ENCODE peak calls at places on chromosome 14, in six cellular contexts. G is K562, C is GM12878, X is H1, E is GM12891, Q is HepG2. M is an unnamed sample.

GRCh38 chr14:85853996-85854526 is 324.1 kb downstream of the FLRT2 start:
- DNase-seq in C (no peak), X (no peak), E (no peak), G (no peak), Q (no peak), M (no peak)

GRCh38 chr14:72609205-72609916 is 284.5 kb downstream of the DPF3 start:
- DNase-seq in G (no peak), Q (no peak), E (no peak), C (no peak), X (no peak), M (no peak)

GRCh38 chr14:28240909-28241308 is 525.7 kb upstream of the FOXG1 start:
- DNase-seq in C (no peak), Q (no peak), X (no peak), G (no peak), E (no peak), M (no peak)

GRCh38 chr14:56796259-56796658 is 14.0 kb downstream of the OTX2 start:
- DNase-seq in G (no peak), X (no peak), C (no peak), E (no peak), Q (no peak), M (no peak)

GRCh38 chr14:24613241-24613640 is 3.8 kb upstream of the GZMH start:
- DNase-seq in Q (no peak), E (no peak), X (no peak), G (no peak), C (no peak), M (no peak)

GRCh38 chr14:82447586-82447985 is 913.9 kb upstream of the SEL1L start:
- DNase-seq in Q (no peak), C (no peak), G (no peak), X (no peak), E (no peak), M (no peak)

GRCh38 chr14:76647699-76648298 is 113.5 kb upstream of the VASH1 start:
- DNase-seq in Q (peak; percentile 52), E (peak; percentile 32), C (no peak), G (peak; percentile 54), X (no peak), M (peak; percentile 47)

GRCh38 chr14:37599527-37600368 is 4.3 kb downstream of the TTC6 start:
- DNase-seq in C (no peak), E (no peak), Q (no peak), G (no peak), X (no peak), M (no peak)

GRCh38 chr14:100725587-100726387 is 905 bp upstream of the DLK1 start:
- DNase-seq in C (no peak), G (no peak), Q (no peak), E (no peak), X (no peak), M (no peak)

GRCh38 chr14:59464651-59465569 is at the start of gene GPR135:
- DNase-seq in E (peak; percentile 64), X (no peak), G (no peak), Q (peak; percentile 24), C (no peak), M (peak; percentile 62)

GRCh38 chr14:53964249-53964648 is 7.6 kb upstream of the BMP4 start:
- DNase-seq in C (no peak), G (no peak), Q (no peak), X (no peak), E (no peak), M (no peak)

GRCh38 chr14:75182820-75183219 is 6.4 kb upstream of the TMED10 start:
- DNase-seq in G (no peak), C (no peak), X (no peak), Q (peak; percentile 50), E (no peak), M (no peak)

GRCh38 chr14:36268957-36269734 is 51.3 kb downstream of the MBIP start:
- DNase-seq in C (no peak), X (no peak), G (no peak), E (no peak), Q (no peak), M (no peak)

DNA sequence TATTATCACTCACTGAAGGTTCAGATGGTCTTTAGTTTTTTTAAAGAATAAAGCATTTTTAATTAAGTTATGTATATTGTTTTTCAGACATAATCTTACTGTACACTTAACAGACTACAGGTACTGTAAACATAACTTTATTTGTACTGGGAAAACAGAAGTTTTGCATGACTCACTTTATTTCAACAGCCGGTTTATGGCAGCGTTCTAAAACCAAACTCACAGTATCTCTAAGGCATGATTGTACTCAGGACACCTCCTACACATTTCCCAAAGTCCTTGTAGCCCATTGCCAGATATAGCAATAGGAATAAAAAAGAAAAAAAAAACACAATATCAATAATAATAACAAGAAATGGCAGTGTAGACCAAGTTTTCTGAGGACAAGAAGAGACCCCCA is 1341.4 kb downstream of the FSCB start:
- DNase-seq in E (no peak), Q (no peak), X (no peak), G (no peak), C (no peak), M (no peak)
- TF ChIP-seq POLR2AphosphoS5 in E (no peak), Q (no peak), X (no peak), G (no peak), C (no peak), M (no peak)

DNA sequence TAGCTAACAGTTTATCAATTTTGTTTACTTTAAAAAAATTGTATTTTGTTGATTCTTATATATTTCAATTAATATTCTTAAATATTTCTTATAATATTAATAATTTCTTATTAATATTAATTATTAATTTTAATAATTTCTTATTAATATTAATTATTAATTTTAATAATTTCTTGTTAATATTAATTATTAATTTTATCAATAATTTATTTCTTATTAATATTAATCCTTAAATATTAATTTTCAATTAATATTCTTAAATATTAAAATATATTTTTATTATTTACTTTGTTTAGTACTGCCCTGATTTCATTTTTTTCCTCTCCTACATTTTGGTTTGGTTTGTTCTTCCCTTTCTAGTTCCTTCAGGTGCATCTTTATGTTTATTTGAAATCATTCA is 1208.1 kb downstream of the LRFN5 start:
- DNase-seq in C (no peak), G (no peak), X (no peak), E (no peak), Q (no peak), M (no peak)
- TF ChIP-seq TAF1 in C (no peak), G (no peak), X (no peak), E (no peak), Q (no peak), M (no peak)

DNA sequence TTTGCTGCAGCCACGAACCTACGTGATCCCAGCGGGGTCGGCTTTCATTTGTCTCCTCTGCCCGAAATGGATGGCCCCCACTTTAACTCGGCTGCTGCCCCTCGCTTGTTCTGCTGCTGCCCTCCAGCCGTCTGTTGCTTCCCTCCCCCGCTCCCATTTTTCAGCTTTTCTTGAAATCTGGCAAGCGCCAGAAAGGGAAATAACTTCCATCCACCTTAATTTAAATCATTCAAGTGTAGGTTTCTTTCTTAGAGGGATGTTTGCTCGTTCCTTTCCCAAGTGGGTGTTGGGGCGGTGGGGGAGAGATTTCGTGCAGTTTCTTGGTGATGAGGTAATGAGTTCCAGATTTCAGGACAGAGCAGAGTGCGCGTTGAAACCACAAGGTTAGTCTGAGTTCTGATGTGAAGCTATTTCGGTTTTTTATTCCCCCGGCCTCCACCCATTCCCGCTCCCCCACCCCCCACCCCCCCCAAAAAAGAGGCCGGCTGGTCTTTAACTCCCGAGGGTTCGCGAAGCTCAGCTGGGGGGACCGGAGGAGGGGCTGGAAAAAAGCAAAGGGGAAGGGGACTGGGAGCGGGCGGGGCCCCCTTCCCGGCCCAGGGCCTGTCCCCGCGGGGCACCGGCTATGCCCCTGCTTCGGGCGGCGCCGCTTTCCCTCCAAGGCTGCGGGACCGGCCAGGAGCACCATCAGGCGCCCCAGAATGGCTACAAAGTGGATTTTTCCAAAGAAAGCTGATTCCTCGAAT is 2.2 kb upstream of the ZFP36L1 start:
- DNase-seq in E (no peak), G (peak; percentile 57), Q (no peak), X (no peak), C (no peak), M (no peak)
- TF ChIP-seq POLR2A in E (peak; percentile 62), G (peak; percentile 21), Q (peak; percentile 49), X (peak; percentile 77), C (peak; percentile 73), M (peak; percentile 53)

GRCh38 chr14:49768301-49769121 is 558 bp downstream of the KLHDC2 start:
- DNase-seq in C (no peak), X (peak; percentile 10), G (peak; percentile 74), Q (peak; percentile 70), E (peak; percentile 30), M (peak; percentile 30)
- TF ChIP-seq POLR2AphosphoS5 in C (peak; percentile 8), X (peak; percentile 38), G (peak; percentile 10), Q (peak; percentile 79), E (peak; percentile 72), M (no peak)

DNA sequence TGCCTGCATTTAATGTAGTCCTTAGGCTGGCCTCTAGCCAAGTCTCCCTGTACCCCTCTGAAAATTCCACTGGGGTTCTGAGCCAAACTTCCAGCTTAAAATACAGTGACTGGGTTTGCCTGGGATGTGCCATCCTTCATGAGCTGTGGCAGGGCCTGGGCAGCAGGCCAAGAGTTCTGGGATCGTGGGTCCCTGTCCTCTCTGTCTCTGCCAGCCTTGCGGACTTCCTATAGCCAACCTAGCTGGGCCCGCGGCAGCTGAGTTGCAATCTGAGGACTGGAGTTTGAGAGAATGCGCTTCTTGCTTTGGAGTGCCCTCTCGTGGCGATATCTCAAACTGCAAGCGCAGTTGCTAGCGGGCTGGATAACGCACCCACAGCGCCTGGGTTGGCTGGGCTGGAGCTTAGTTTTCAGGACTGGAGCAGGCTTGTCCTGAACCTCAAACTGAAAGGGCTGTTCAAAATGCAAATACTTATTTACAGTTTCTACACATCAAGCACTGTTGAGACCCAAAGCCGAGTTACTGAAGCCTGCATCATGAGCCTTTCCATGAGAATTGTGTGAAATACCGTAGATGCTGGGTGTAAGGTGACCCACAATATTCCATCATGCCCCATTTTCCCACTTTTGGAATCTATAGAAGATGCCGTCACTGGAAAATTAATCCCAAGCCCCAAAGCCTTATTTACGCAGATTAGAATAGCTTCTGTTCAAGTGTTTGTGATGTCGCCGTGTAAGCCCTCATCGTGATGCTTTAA is 7.3 kb upstream of the IFI27L2 start:
- DNase-seq in E (no peak), X (peak; percentile 75), Q (peak; percentile 80), G (peak; percentile 77), C (no peak), M (peak; percentile 44)
- TF ChIP-seq TAF1 in E (no peak), X (no peak), Q (no peak), G (no peak), C (no peak), M (no peak)

DNA sequence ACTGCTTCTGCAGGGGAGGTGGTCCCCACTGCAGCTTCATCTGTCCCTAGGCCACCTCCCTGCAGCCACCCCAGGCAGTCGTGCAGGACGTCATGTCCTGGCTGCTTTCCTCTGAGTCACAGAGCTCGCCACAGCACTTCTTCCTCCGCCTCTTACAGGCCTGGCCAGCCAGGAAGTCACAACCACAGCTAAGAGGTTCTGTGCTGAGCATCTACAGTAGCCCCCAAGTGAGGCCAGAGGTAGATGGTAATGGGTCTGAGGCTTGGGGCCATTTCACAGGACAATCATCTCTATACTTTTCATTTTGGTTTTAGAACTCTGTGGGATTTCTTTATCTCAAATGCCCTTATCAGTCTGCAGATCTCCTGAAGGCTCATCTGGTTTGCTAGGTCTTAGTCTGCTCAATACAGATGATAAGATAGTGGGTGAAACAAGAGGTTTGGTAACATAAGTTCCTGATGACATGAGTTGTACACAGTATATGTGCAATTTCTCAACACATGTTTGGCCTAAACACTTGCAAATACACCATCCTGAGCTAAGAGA is 106.4 kb downstream of the ARF6 start:
- DNase-seq in Q (no peak), X (no peak), G (peak; percentile 77), C (no peak), E (peak; percentile 53), M (peak; percentile 65)
- TF ChIP-seq POLR2A in Q (no peak), X (no peak), G (no peak), C (peak; percentile 77), E (peak; percentile 83), M (peak; percentile 89)